ENCODE peak calls at places on chromosomes 11 and 22, in six cellular contexts. A, I, Z, L, W and K are unnamed samples. For H3K4me1, the result is how much of the 10 kb centered on the place peaks cover.

GRCh38 chr11:12244156-12244555 is 133.2 kb upstream of the PARVA start:
- DNase-seq in A (no peak), I (no peak), Z (no peak), L (no peak), W (no peak), K (no peak)

GRCh38 chr11:73152861-73153483 is 10.9 kb upstream of the FCHSD2 start:
- DNase-seq in A (no peak), I (peak), Z (peak), L (peak), W (no peak), K (no peak)

GRCh38 chr22:26586556-26587325 is 3.2 kb downstream of the TPST2 start:
- DNase-seq in A (no peak), I (no peak), Z (no peak), L (peak), W (no peak), K (no peak)

GRCh38 chr11:12074529-12075195 is 35.7 kb upstream of the MICAL2 start:
- DNase-seq in A (no peak), I (peak), Z (no peak), L (no peak), W (no peak), K (no peak)

GRCh38 chr11:44763111-44763820 is 36.5 kb downstream of the TSPAN18 start:
- DNase-seq in A (no peak), I (no peak), Z (no peak), L (no peak), W (no peak), K (no peak)

GRCh38 chr11:35523351-35523768 is 2.1 kb downstream of the PAMR1 start:
- DNase-seq in A (no peak), I (no peak), Z (no peak), L (no peak), W (no peak), K (no peak)

GRCh38 chr11:11505190-11505589 is 116.6 kb downstream of the GALNT18 start:
- DNase-seq in A (no peak), I (no peak), Z (no peak), L (no peak), W (no peak), K (no peak)

GRCh38 chr11:115555336-115556090 is 51.3 kb upstream of the CADM1 start:
- DNase-seq in A (no peak), I (no peak), Z (no peak), L (no peak), W (peak), K (no peak)

GRCh38 chr22:50523458-50523805 is 2.0 kb downstream of the SCO2 start:
- DNase-seq in A (no peak), I (no peak), Z (no peak), L (no peak), W (no peak), K (no peak)

GRCh38 chr11:12187399-12187798 is 77.0 kb downstream of the MICAL2 start:
- DNase-seq in A (no peak), I (no peak), Z (no peak), L (no peak), W (no peak), K (no peak)

GRCh38 chr22:32318361-32318760 is 39.3 kb upstream of the RFPL3 start:
- DNase-seq in A (no peak), I (peak), Z (no peak), L (no peak), W (no peak), K (no peak)

GRCh38 chr11:58513747-58514367 is 6.0 kb upstream of the OR5B21 start:
- DNase-seq in A (no peak), I (peak), Z (no peak), L (no peak), W (peak), K (no peak)

GRCh38 chr11:8047382-8047781 is 33.6 kb upstream of the TUB start:
- DNase-seq in A (no peak), I (peak), Z (no peak), L (no peak), W (no peak), K (no peak)

GRCh38 chr11:128737704-128738103 is 43.8 kb downstream of the FLI1 start:
- DNase-seq in A (no peak), I (no peak), Z (no peak), L (no peak), W (no peak), K (no peak)

GRCh38 chr22:26462971-26463661 is 20.5 kb downstream of the HPS4 start:
- DNase-seq in A (no peak), I (no peak), Z (no peak), L (no peak), W (no peak), K (no peak)

GRCh38 chr11:104462346-104462745 is 298.4 kb upstream of the PDGFD start:
- DNase-seq in A (no peak), I (no peak), Z (no peak), L (no peak), W (no peak), K (no peak)

GRCh38 chr11:44766972-44767278 is 40.2 kb downstream of the TSPAN18 start:
- DNase-seq in A (no peak), I (peak), Z (no peak), L (no peak), W (no peak), K (no peak)

GRCh38 chr22:36467946-36468345 is 13.5 kb downstream of the TXN2 start:
- DNase-seq in A (no peak), I (no peak), Z (no peak), L (no peak), W (no peak), K (no peak)

GRCh38 chr11:71207996-71208774 is 44.2 kb downstream of the SHANK2 start:
- DNase-seq in A (no peak), I (no peak), Z (no peak), L (no peak), W (no peak), K (no peak)

GRCh38 chr11:134014502-134014901 is 54.4 kb upstream of the JAM3 start:
- DNase-seq in A (no peak), I (no peak), Z (no peak), L (no peak), W (no peak), K (no peak)

GRCh38 chr22:48445113-48445827 is 1382.4 kb downstream of the BRD1 start:
- DNase-seq in A (no peak), I (no peak), Z (no peak), L (no peak), W (no peak), K (no peak)

GRCh38 chr11:109062445-109062844 is 359.5 kb upstream of the C11orf87 start:
- DNase-seq in A (no peak), I (no peak), Z (no peak), L (no peak), W (no peak), K (no peak)

DNA sequence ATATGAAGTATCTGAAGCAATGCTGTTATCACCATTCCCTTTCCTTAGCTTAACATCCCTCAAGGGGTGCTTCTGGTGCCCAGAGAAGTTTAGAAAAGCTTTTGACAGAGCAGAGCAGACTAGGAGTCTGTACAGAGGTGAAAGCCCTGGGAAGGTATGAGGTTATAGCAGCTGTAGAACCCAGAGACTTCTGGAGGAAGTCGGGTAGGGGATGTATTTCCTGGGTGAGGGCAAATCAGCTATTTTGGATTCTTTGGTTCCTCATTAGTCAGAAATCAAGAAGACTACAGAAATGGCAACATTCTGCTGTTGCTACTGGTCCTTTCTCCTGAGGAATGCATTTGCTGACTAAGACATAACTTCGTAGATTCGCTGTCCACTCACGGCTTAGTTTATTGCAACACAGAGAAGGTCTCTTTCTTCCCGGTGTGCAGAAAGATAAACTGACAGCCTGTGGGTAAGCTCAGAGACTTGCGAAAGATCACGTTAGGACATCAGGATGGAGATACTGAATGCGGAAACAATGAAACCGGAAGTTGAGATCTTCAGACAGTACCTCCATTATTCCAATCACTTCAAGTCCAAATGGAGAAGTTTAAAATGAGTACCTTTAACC is 25.3 kb upstream of the SESN3 start:
- DNase-seq in A (no peak), I (no peak), Z (no peak), L (no peak), W (no peak), K (no peak)
- H3K4me1 ChIP-seq in A (under half), I (under half), Z (under half), L (under half), W (under half), K (under half)

GRCh38 chr11:130312046-130312445 is 2.7 kb downstream of the ZBTB44 start:
- DNase-seq in A (no peak), I (no peak), Z (no peak), L (no peak), W (no peak), K (no peak)

GRCh38 chr11:130315354-130315970 is 745 bp upstream of the ZBTB44 start:
- DNase-seq in A (peak), I (peak), Z (peak), L (peak), W (no peak), K (peak)

GRCh38 chr11:130314184-130314748 is 451 bp downstream of the ZBTB44 start:
- DNase-seq in A (peak), I (peak), Z (peak), L (peak), W (peak), K (peak)

GRCh38 chr11:130314749-130315285 is at the start of gene ZBTB44:
- DNase-seq in A (peak), I (peak), Z (peak), L (peak), W (peak), K (peak)

DNA sequence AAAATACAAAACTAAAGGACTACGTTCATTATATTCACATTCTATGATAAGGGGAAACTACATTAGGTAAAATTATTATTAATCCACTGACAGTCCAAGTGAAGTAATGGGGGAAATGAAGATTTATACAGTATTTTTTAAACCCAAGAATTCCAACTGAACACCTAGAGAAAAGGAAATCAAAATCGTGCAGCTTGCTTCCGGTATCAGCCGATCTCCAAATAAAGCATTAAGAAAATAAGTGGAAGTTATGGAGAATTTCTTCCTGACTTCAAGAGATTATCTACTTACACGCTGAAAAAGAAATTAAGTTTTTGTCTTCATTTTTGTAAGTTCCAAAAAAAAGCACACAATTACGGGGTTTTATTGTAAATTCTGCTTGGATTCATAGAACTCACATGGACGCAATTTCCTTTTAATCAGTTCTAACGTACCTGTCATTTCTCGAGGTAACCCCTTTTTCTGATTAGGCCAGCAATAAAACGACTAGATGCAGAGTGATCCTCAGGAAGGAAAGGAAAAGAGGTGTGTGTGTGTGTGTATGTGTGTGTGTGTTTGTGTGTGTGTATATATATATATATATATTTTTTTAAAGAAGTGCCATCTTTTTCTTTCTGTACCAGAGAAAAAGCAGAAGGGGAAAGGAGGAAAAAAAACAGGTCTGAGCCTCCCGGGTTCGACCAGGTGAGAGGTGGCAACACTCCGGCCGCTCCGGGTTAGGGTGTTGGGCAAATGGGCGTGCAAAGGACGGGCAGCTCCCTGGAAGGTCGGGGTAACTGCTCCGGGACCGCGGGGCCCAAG is 1.1 kb downstream of the ZBTB44 start:
- DNase-seq in A (no peak), I (no peak), Z (no peak), L (no peak), W (no peak), K (no peak)
- H3K4me1 ChIP-seq in A (under half), I (under half), Z (under half), L (under half), W (half or more), K (under half)

DNA sequence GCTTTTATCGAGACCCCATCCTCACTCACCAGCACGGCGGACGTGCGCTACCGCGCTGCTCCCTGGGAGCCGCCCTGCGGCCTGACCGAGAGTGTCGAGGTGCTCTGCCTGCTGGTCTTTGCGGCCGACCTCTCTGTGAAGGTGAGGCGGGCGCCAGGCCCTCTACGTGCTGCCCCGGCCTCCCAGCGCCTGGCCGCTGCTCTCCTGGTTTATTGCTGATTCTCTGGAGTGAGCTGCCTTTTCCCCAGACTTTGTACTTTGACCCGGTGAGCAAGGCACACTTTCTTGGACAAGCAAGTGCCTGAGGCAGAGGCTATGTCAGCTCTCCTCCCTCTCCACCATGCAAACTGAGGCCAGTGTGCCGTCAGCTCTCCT is 6.5 kb downstream of the TPCN2 start:
- DNase-seq in A (no peak), I (peak), Z (peak), L (no peak), W (no peak), K (no peak)
- H3K4me1 ChIP-seq in A (under half), I (under half), Z (under half), L (under half), W (under half), K (half or more)

GRCh38 chr11:122976734-122977454 is 4.7 kb downstream of the BSX start:
- DNase-seq in A (no peak), I (no peak), Z (no peak), L (no peak), W (no peak), K (no peak)
- H3K4me1 ChIP-seq in A (under half), I (under half), Z (under half), L (under half), W (under half), K (under half)

GRCh38 chr11:75194147-75194546 is 43.2 kb downstream of the SLCO2B1 start:
- DNase-seq in A (no peak), I (no peak), Z (no peak), L (no peak), W (no peak), K (no peak)
- H3K4me1 ChIP-seq in A (under half), I (under half), Z (under half), L (under half), W (under half), K (under half)

GRCh38 chr11:80028998-80029397 is 588.2 kb upstream of the TENM4 start:
- DNase-seq in A (no peak), I (no peak), Z (no peak), L (no peak), W (no peak), K (no peak)

GRCh38 chr11:80023416-80023815 is 582.6 kb upstream of the TENM4 start:
- DNase-seq in A (no peak), I (no peak), Z (no peak), L (no peak), W (no peak), K (no peak)

DNA sequence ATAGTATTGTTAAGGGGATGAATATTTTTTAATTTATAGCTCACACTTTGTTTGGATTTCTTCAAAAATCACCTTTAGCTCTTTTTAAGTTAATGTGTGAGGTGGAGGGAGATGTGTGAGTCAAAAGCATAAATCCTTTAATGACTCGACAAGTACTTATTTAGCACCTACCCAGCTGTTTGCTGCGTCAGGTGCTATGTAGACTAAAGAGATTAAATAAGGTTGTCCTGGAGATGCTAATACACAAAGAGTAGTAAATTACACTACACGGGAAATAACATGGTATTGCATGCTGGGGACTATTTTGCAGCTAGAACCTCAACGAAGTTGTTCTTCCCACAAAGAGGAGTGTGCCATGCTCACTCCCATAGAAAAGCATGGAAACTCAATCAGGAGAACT is 583.3 kb upstream of the TENM4 start:
- DNase-seq in A (no peak), I (no peak), Z (no peak), L (no peak), W (no peak), K (no peak)
- H3K4me1 ChIP-seq in A (under half), I (under half), Z (under half), L (under half), W (under half), K (under half)

DNA sequence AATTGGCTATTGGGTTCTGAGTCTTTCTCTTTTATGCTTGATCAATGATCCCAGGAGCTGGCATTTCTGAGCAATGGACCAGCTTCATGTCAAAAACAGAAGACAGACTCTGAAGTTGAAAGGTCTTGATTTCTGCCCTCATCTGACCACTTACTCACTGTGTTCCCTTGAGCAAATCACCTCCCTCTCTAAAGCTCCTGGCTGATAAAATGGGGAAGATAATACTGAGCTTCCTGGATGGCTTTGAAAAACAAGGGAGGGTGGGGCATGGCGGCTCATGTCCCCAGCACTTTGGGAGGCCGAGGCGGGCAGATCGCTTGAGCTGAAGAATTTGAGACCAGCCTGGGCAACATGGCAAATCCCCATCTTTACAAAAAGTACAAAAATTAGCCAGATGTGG is 6.3 kb downstream of the FAM83F start:
- DNase-seq in A (no peak), I (no peak), Z (peak), L (no peak), W (no peak), K (no peak)
- H3K4me1 ChIP-seq in A (under half), I (under half), Z (under half), L (under half), W (half or more), K (under half)